ENCODE peak calls at places on chromosomes 5 and 9, in six cellular contexts. U is heart left ventricle, R is lower lobe of right lung, H is epithelial cell of esophagus, Q is fibroblast of lung, K is esophagus squamous epithelium. O is an unnamed sample.

GRCh38 chr5:140246378-140247122 is 56.4 kb downstream of the PFDN1 start:
- DNase-seq in U (peak; percentile 58), R (no peak), H (peak; percentile 54), Q (peak; percentile 88), K (no peak), O (peak; percentile 80)

GRCh38 chr9:115442054-115442453 is 324.1 kb upstream of the TNC start:
- DNase-seq in U (no peak), R (no peak), H (peak; percentile 6), Q (peak; percentile 72), K (no peak), O (peak; percentile 25)

GRCh38 chr5:27217160-27217956 is 179.0 kb upstream of the CDH9 start:
- DNase-seq in U (no peak), R (no peak), H (no peak), Q (no peak), K (no peak), O (no peak)

GRCh38 chr9:87670572-87671264 is 55.2 kb upstream of the CTSL start:
- DNase-seq in U (no peak), R (no peak), H (no peak), Q (no peak), K (no peak), O (no peak)

GRCh38 chr9:3525088-3525835 is 539 bp downstream of the RFX3 start:
- DNase-seq in U (no peak), R (peak; percentile 63), H (no peak), Q (no peak), K (no peak), O (no peak)

GRCh38 chr9:86940774-86941173 is 6.5 kb downstream of the GAS1 start:
- DNase-seq in U (no peak), R (no peak), H (no peak), Q (no peak), K (no peak), O (no peak)

GRCh38 chr5:175823731-175824525 is 47.5 kb upstream of the CPLX2 start:
- DNase-seq in U (no peak), R (no peak), H (no peak), Q (no peak), K (no peak), O (no peak)

GRCh38 chr9:100083448-100084144 is 15.2 kb downstream of the ERP44 start:
- DNase-seq in U (no peak), R (no peak), H (no peak), Q (no peak), K (no peak), O (no peak)

GRCh38 chr5:4765411-4765810 is 374.7 kb upstream of the ADAMTS16 start:
- DNase-seq in U (no peak), R (no peak), H (no peak), Q (no peak), K (no peak), O (no peak)

GRCh38 chr5:55771175-55771655 is 33.4 kb downstream of the DDX4 start:
- DNase-seq in U (no peak), R (no peak), H (no peak), Q (no peak), K (no peak), O (peak; percentile 16)

GRCh38 chr9:9557804-9558334 is 1054.9 kb downstream of the PTPRD start:
- DNase-seq in U (no peak), R (no peak), H (no peak), Q (no peak), K (no peak), O (no peak)

GRCh38 chr9:108803666-108804065 is 52.1 kb downstream of the ACTL7B start:
- DNase-seq in U (no peak), R (no peak), H (no peak), Q (no peak), K (no peak), O (no peak)

GRCh38 chr5:28766565-28767158 is 1728.3 kb upstream of the CDH9 start:
- DNase-seq in U (no peak), R (no peak), H (peak; percentile 74), Q (peak; percentile 35), K (no peak), O (peak; percentile 84)

GRCh38 chr9:98127226-98127625 is 8.2 kb upstream of the TRIM14 start:
- DNase-seq in U (no peak), R (no peak), H (no peak), Q (no peak), K (no peak), O (no peak)

DNA sequence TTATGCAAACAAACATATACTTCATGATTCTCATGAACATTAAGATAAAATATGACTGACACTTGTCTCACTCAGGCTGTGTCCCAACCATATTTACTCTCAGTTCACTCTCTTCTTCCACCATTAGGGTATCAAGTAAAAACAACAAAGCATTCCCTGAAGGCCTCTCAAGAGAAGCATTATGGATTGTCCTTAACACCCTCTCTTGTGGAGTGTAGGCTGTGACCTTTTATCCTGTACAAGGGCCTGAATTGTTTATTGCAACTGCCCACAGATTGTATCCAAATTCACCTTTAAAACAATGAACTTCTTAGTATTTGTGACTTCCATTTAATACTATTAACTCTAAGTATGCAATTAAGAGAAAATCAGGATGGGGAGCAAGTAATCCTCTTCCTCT is 78.1 kb downstream of the RICTOR start:
- DNase-seq in U (no peak), R (no peak), H (no peak), Q (no peak), K (no peak), O (no peak)
- H3K4me3 ChIP-seq in U (no peak overlapping the region), R (no peak overlapping the region), H (no peak overlapping the region), Q (no peak overlapping the region), K (no peak overlapping the region), O (no peak overlapping the region)

DNA sequence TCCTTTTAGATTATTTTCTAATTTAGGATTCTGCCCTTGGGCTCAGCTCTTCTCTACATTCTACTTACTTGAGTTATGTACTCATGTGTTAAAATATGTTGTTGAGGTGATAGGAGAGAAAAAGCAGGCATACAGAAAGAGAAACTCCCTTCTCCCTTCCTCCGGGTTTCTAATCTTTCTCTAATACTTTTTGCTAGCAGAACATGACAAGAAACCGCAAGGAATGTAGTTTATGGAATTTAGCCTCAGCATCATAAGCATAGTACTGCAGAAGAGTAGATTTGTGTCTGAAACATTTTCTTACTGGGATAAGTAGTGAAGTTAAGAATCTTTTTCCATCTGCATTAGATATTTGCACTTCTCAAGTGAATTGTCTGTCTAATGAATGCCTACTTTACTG is 139.5 kb upstream of the CYLC2 start:
- DNase-seq in U (no peak), R (no peak), H (no peak), Q (peak; percentile 1), K (no peak), O (no peak)
- TF ChIP-seq CTCF in U (no peak), R (no peak), H (no peak), Q (no peak), K (no peak), O (no peak)

GRCh38 chr9:133144887-133145466 is 18.7 kb downstream of the GBGT1 start:
- DNase-seq in U (no peak), R (no peak), H (no peak), Q (no peak), K (no peak), O (no peak)
- H3K4me3 ChIP-seq in U (no peak overlapping the region), R (peak overlapping the region; percentile 49), H (no peak overlapping the region), Q (no peak overlapping the region), K (no peak overlapping the region), O (no peak overlapping the region)

GRCh38 chr5:122091942-122092600 is 14.0 kb upstream of the LOX start:
- DNase-seq in U (no peak), R (no peak), H (peak; percentile 66), Q (peak; percentile 83), K (no peak), O (peak; percentile 76)
- TF ChIP-seq CTCF in U (peak; percentile 21), R (peak; percentile 37), H (peak; percentile 72), Q (peak; percentile 48), K (peak; percentile 66), O (peak; percentile 54)

GRCh38 chr5:166369326-166369725 is 1922.1 kb upstream of the WWC1 start:
- DNase-seq in U (no peak), R (no peak), H (no peak), Q (no peak), K (no peak), O (peak; percentile 79)

GRCh38 chr5:166367391-166367790 is 1924.1 kb upstream of the WWC1 start:
- DNase-seq in U (no peak), R (no peak), H (no peak), Q (no peak), K (no peak), O (no peak)

GRCh38 chr5:166373817-166374216 is 1917.6 kb upstream of the WWC1 start:
- DNase-seq in U (no peak), R (no peak), H (no peak), Q (no peak), K (no peak), O (no peak)

GRCh38 chr5:166369817-166370216 is 1921.6 kb upstream of the WWC1 start:
- DNase-seq in U (no peak), R (no peak), H (no peak), Q (no peak), K (no peak), O (no peak)

GRCh38 chr5:166370928-166371690 is 1920.3 kb upstream of the WWC1 start:
- DNase-seq in U (no peak), R (no peak), H (no peak), Q (no peak), K (no peak), O (peak; percentile 56)
- H3K4me3 ChIP-seq in U (no peak overlapping the region), R (peak overlapping the region; percentile 4), H (no peak overlapping the region), Q (peak overlapping the region; percentile 12), K (no peak overlapping the region), O (peak overlapping the region; percentile 55)

O was measured in choroid plexus epithelial cell.